ENCODE peak calls at places on chromosomes 6 and 20, in four cellular contexts. G is psoas muscle, L is left lung, T is transverse colon. E is an unnamed sample. For H3K36me3, the result is how much of the 10 kb centered on the place peaks cover.

GRCh38 chr6:119350202-119351004 is 842 bp upstream of the MAN1A1 start:
- DNase-seq in L (no peak), G (no peak), T (peak), E (peak)

GRCh38 chr6:34098045-34098936 is 47.6 kb downstream of the GRM4 start:
- DNase-seq in G (no peak), L (no peak), T (no peak), E (no peak)

GRCh38 chr20:4445331-4445730 is 276.4 kb upstream of the PRND start:
- DNase-seq in G (no peak), T (no peak), L (no peak), E (no peak)

GRCh38 chr6:47254051-47254450 is 55.7 kb downstream of the TNFRSF21 start:
- DNase-seq in L (no peak), G (no peak), T (no peak), E (no peak)

GRCh38 chr20:56091635-56092180 is 86.4 kb upstream of the CBLN4 start:
- DNase-seq in T (no peak), L (no peak), G (no peak), E (no peak)

GRCh38 chr6:104325341-104326172 is 534.2 kb downstream of the HACE1 start:
- DNase-seq in T (no peak), G (no peak), L (no peak), E (no peak)

GRCh38 chr6:158799051-158799792 is 19.9 kb downstream of the EZR start:
- DNase-seq in G (no peak), L (no peak), T (peak), E (no peak)

GRCh38 chr6:8819446-8819845 is 384.1 kb upstream of the SLC35B3 start:
- DNase-seq in L (no peak), T (no peak), G (no peak), E (no peak)

GRCh38 chr20:36717657-36718056 is 28.2 kb downstream of the NDRG3 start:
- DNase-seq in L (no peak), G (no peak), T (peak), E (no peak)

GRCh38 chr6:42088101-42088591 is 37.8 kb downstream of the TAF8 start:
- DNase-seq in L (no peak), G (no peak), T (no peak), E (no peak)
- H3K4me3 ChIP-seq in L (no peak), G (no peak), T (no peak), E (no peak)

DNA sequence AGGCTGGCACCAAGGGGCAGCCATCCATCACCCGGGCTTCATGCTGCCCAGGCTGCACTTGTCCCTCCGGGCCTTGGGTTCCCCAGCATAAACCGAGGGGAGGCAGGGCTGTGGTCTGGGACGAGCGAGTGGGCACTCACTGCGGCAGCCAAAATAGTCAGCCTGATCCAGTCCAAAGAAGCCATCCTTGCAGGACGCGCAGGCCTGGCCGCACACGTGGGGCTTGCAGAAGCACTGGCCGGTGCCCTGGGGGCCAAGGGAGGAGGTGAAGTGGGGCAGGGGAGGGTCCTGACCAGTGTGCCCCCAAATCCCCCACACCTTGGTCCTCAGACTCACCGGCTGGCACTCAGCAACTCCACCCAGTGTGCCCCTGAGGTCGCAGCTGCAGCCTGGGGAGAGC is 32.1 kb downstream of the ADRM1 start:
- DNase-seq in L (no peak), G (no peak), T (no peak), E (no peak)
- H3K36me3 ChIP-seq in L (under half), G (under half), T (under half), E (under half)

GRCh38 chr6:71886184-71887005 is at the start of gene RIMS1:
- DNase-seq in T (no peak), G (peak), L (no peak), E (peak)
- TF ChIP-seq CTCF in T (no peak), G (no peak), L (no peak), E (peak)

DNA sequence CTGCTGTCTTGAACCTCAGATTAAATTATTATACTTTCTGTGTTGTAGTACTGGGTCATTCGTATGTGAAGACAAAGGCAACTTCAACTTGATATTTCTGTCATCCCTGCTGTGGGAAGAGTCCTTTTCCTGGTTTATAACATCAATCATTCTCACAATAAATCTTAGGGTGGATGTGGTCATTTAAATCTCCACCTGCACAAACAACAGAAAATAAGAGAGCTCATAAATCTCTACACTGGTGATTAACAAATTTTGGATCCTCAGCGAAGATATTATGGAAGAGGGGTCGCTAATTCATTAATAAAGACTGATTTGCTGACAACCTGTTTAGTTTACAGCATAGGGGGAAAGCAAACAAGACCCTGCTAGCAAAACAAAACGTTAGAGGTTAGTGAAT is 1.4 kb upstream of the TCF21 start:
- DNase-seq in T (no peak), G (no peak), L (no peak), E (no peak)
- H3K4me3 ChIP-seq in T (no peak), G (no peak), L (no peak), E (no peak)

E was measured in GM06990.